ENCODE peak calls at places on chromosomes 12 and 14, in four cellular contexts. R, D, Y and P are unnamed samples.

GRCh38 chr12:52204931-52205505 is 13.2 kb upstream of the KRT80 start:
- DNase-seq in D (no peak), R (no peak), Y (no peak), P (no peak)

GRCh38 chr12:85179680-85180300 is 100.2 kb upstream of the ALX1 start:
- DNase-seq in Y (no peak), D (no peak), R (no peak), P (no peak)

GRCh38 chr12:69986109-69986508 is 161.1 kb downstream of the MYRFL start:
- DNase-seq in D (no peak), Y (no peak), R (no peak), P (no peak)

GRCh38 chr14:57391609-57392195 is 1.3 kb downstream of the NAA30 start:
- DNase-seq in D (no peak), Y (peak; percentile 21), R (no peak), P (peak; percentile 7)

GRCh38 chr14:88168498-88169165 is 154.4 kb downstream of the KCNK10 start:
- DNase-seq in D (peak; percentile 50), R (no peak), Y (peak; percentile 57), P (peak; percentile 44)

GRCh38 chr14:94601961-94602391 is 10.2 kb upstream of the SERPINA3 start:
- DNase-seq in R (no peak), Y (no peak), D (peak; percentile 53), P (no peak)

GRCh38 chr12:122449317-122449716 is 26.8 kb upstream of the CLIP1 start:
- DNase-seq in D (peak; percentile 82), Y (no peak), R (no peak), P (no peak)

GRCh38 chr14:75905505-75905904 is 76.3 kb downstream of the TGFB3 start:
- DNase-seq in Y (no peak), D (no peak), R (no peak), P (no peak)

GRCh38 chr14:64725879-64726584 is 21.8 kb downstream of the PLEKHG3 start:
- DNase-seq in D (no peak), R (no peak), Y (no peak), P (no peak)

GRCh38 chr14:57865066-57865449 is 834 bp downstream of the SLC35F4 start:
- DNase-seq in Y (peak; percentile 21), R (no peak), D (no peak), P (no peak)

GRCh38 chr12:107436376-107436775 is 249.2 kb upstream of the PWP1 start:
- DNase-seq in R (no peak), Y (no peak), D (peak; percentile 21), P (no peak)

GRCh38 chr12:32083489-32083888 is 23.2 kb upstream of the BICD1 start:
- DNase-seq in Y (no peak), R (no peak), D (no peak), P (no peak)

GRCh38 chr14:62866376-62866775 is 178.9 kb downstream of the KCNH5 start:
- DNase-seq in Y (no peak), D (no peak), R (no peak), P (no peak)

GRCh38 chr12:127272864-127273263 is 994.1 kb upstream of the TMEM132C start:
- DNase-seq in D (no peak), R (no peak), Y (no peak), P (no peak)

GRCh38 chr12:120368789-120369475 is at the start of gene MSI1:
- DNase-seq in D (no peak), Y (peak; percentile 93), R (no peak), P (peak; percentile 65)

GRCh38 chr14:33509927-33510535 is 440.8 kb downstream of the EGLN3 start:
- DNase-seq in D (no peak), R (no peak), Y (no peak), P (no peak)

DNA sequence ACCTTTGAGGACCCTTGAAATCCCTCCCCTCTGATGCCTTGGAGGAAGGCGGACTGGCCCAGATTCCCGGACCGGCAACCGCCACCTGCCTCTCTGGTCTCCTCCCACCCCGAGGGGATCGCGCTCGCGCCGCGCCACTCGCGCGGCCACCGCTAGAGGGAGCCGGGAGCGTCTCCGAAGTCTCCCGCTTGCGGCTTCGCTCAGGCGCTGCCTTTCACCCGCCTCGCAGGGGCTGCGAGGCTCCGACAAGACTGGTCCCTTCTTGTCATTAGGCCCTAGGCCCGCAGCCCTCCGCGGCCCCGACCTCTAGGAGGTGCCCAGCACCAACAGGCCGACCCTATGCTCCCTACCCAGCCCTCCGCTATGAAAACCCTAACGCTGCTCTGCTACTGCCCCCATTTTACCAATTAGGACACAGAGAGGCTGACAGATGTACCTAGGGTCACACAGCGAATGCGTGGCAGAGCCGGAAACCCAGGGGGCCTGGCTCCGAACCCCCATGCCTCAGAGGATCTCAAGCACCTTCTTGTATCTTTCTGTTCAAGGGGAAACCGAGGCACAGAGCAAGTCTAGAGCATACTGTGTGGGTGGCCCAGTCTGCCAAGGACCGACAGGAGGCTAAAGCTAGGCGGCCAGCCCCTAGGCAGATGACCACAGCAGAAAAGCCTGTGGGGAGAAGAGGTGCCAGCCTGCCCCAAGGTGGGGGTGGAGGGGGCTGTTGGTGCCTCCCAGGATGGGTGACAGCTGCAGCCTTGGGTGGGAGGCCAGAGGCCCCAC is 21.4 kb upstream of the VSX2 start:
- DNase-seq in R (no peak), D (peak; percentile 28), Y (peak; percentile 94), P (peak; percentile 78)
- TF ChIP-seq NFIC in R (no peak), D (no peak), Y (no peak), P (no peak)

GRCh38 chr14:30088620-30089019 is 161.0 kb upstream of the PRKD1 start:
- DNase-seq in R (no peak), D (no peak), Y (no peak), P (no peak)

DNA sequence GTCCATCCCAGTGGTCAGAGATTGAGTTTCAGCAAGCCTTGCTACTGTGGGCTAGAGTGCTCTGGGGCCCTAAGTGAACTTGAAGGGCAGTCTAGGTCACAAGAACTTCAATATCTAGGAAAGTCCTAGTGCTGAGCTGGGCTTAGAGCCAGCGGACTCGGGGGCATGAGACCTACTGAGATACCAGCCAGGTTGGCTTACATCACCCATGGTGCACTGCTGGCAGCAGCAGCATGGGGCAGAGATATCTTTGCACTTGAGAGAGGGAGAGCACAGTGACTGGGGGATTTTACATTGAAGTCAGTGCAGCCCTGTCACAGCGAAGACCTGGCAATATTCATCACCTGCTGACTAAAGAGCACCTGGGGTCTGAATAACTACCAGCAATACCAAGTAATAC is 158.3 kb upstream of the PRKD1 start:
- DNase-seq in D (no peak), Y (no peak), R (no peak), P (no peak)
- TF ChIP-seq NFIC in D (no peak), Y (no peak), R (no peak), P (no peak)

GRCh38 chr14:102809870-102810269 is 32.6 kb downstream of the TRAF3 start:
- DNase-seq in D (no peak), R (no peak), Y (no peak), P (no peak)
- TF ChIP-seq NFIC in D (no peak), R (no peak), Y (no peak), P (no peak)

DNA sequence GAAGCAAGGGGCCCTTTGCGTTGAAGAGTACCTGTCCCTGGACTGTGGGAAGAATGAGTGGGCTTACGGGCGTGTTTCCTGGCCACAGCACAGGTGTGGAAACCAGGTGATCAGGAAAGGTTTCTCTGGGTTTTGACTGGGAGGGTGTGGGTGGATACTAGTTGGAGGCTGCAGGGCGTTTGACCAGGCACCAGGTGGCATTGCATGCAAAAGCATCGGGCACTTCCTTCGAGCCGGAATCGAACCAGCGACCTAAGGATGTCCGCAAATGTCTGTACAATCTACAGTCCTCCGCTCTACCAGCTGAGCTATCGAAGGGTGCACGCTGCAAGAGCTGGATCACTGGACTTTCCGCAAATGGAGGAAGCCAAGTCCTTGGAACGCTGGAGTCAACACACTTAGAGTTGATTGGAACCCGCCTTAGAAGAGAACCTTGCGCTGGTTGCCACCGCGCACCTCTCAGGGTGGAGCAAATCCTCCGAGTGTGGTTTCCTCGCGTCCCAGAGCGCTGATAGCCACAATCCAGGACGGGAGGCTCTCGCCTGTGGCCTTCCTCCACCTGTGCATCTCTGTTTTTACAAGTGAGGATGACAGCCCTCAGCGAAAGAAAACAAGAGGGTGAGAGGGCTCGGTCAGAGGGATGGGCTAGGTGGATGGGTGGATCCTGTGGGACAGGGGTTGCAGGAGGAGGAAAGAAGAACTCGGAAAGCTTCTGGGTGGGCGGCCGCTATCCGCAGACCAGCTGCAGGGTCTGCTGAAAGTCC is 21.2 kb upstream of the RNASE4 start:
- DNase-seq in D (peak; percentile 76), R (peak; percentile 88), Y (no peak), P (peak; percentile 38)
- TF ChIP-seq NFIC in D (no peak), R (no peak), Y (no peak), P (peak; percentile 58)

GRCh38 chr14:86794689-86795088 is 1198.3 kb downstream of the GALC start:
- DNase-seq in Y (no peak), D (no peak), R (no peak), P (no peak)
- TF ChIP-seq NFIC in Y (no peak), D (no peak), R (no peak), P (no peak)

GRCh38 chr12:64670856-64671639 is 60.8 kb downstream of the RASSF3 start:
- DNase-seq in R (no peak), Y (no peak), D (no peak), P (no peak)

GRCh38 chr12:64666054-64666914 is 56.0 kb downstream of the RASSF3 start:
- DNase-seq in Y (no peak), R (no peak), D (peak; percentile 43), P (no peak)

GRCh38 chr12:64670039-64670438 is 59.7 kb downstream of the RASSF3 start:
- DNase-seq in D (no peak), R (no peak), Y (peak; percentile 34), P (no peak)

GRCh38 chr12:64671682-64672081 is 61.4 kb downstream of the RASSF3 start:
- DNase-seq in R (no peak), D (no peak), Y (no peak), P (no peak)

DNA sequence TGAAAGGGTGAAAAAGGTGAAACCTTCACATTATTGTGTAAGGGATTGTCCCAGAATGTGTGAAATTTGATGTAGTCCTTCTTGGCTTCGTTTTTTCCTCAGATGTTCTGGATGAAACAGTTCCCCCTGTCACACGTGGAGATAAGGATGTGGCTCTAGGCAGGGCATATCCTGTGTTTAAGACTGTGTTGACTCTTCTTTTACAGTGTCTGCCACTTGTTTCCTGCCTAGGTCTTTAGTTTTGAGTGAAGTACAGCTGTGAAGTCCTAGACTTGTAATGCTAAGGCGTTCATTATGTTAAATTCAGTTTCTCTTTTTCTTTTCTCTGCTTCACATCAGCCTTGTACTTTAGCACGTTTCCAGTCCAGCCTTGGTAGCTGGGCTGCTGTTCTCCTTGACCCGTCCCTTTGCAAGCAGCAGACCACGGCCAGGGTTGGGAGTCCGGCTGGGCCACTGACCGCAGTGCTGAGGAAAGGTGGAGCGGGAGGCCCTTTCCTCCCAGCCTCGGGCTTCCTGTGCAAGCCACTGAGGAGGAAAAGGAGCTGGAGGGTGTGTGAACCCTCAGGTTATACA is 59.1 kb downstream of the RASSF3 start:
- DNase-seq in D (peak; percentile 49), R (peak; percentile 73), Y (peak; percentile 47), P (peak; percentile 66)
- TF ChIP-seq NFIC in D (no peak), R (no peak), Y (no peak), P (no peak)